ENCODE peak calls at places on chromosomes 16 and 17, in five cellular contexts. X, T, F, B and M are unnamed samples.

GRCh38 chr16:67936876-67937605 is 391 bp upstream of the PSMB10 start:
- DNase-seq in X (no peak), T (peak; percentile 63), F (peak; percentile 61), B (no peak), M (no peak)

GRCh38 chr17:49114703-49115102 is 17.9 kb upstream of the B4GALNT2 start:
- DNase-seq in X (peak; percentile 68), T (no peak), F (no peak), B (no peak), M (no peak)

GRCh38 chr17:70636517-70637133 is 467.3 kb downstream of the KCNJ2 start:
- DNase-seq in X (peak; percentile 56), T (peak; percentile 64), F (no peak), B (no peak), M (no peak)

GRCh38 chr17:74852237-74853047 is 7.2 kb downstream of the GRIN2C start:
- DNase-seq in X (peak; percentile 69), T (peak; percentile 23), F (peak; percentile 22), B (no peak), M (peak; percentile 69)

GRCh38 chr17:17064322-17064721 is 22.1 kb downstream of the MPRIP start:
- DNase-seq in X (no peak), T (no peak), F (no peak), B (no peak), M (no peak)

GRCh38 chr16:85759136-85759535 is 8.2 kb upstream of the C16orf74 start:
- DNase-seq in X (no peak), T (no peak), F (no peak), B (no peak), M (peak; percentile 60)

GRCh38 chr16:89733792-89734191 is 12.5 kb downstream of the ZNF276 start:
- DNase-seq in X (no peak), T (no peak), F (no peak), B (no peak), M (no peak)

GRCh38 chr16:66853261-66854139 is 9.3 kb downstream of the CA7 start:
- DNase-seq in X (no peak), T (no peak), F (no peak), B (no peak), M (no peak)

GRCh38 chr17:72407336-72408121 is 286.7 kb downstream of the SOX9 start:
- DNase-seq in X (peak; percentile 88), T (peak; percentile 94), F (no peak), B (peak; percentile 75), M (peak; percentile 69)

GRCh38 chr17:75874323-75875181 is 3.8 kb downstream of the TRIM47 start:
- DNase-seq in X (no peak), T (no peak), F (no peak), B (no peak), M (no peak)

GRCh38 chr17:75876938-75877751 is 1.2 kb downstream of the TRIM47 start:
- DNase-seq in X (peak; percentile 79), T (peak; percentile 98), F (no peak), B (peak; percentile 81), M (peak; percentile 61)

GRCh38 chr17:75875182-75875939 is 3.0 kb downstream of the TRIM47 start:
- DNase-seq in X (no peak), T (no peak), F (no peak), B (peak; percentile 45), M (no peak)

GRCh38 chr17:75876190-75876937 is 2.0 kb downstream of the TRIM47 start:
- DNase-seq in X (peak; percentile 70), T (no peak), F (peak; percentile 76), B (no peak), M (peak; percentile 78)

GRCh38 chr17:75875940-75876189 is 2.5 kb downstream of the TRIM47 start:
- DNase-seq in X (no peak), T (no peak), F (no peak), B (no peak), M (no peak)
- H3K4me3 ChIP-seq in X (no peak overlapping the region), T (peak overlapping the region; percentile 90), F (peak overlapping the region; percentile 61), B (peak overlapping the region; percentile 73), M (peak overlapping the region; percentile 25)

GRCh38 chr16:2964416-2965223 is 545 bp downstream of the KREMEN2 start:
- DNase-seq in X (peak; percentile 81), T (no peak), F (peak; percentile 49), B (no peak), M (peak; percentile 88)
- H3K4me3 ChIP-seq in X (peak overlapping the region; percentile 44), T (no peak overlapping the region), F (peak overlapping the region; percentile 49), B (peak overlapping the region; percentile 42), M (peak overlapping the region; percentile 62)

GRCh38 chr16:4385789-4386451 is 14.3 kb downstream of the VASN start:
- DNase-seq in X (no peak), T (no peak), F (no peak), B (no peak), M (no peak)

GRCh38 chr16:4383591-4384495 is 12.2 kb downstream of the VASN start:
- DNase-seq in X (no peak), T (no peak), F (no peak), B (no peak), M (no peak)

GRCh38 chr16:4382795-4383357 is 11.2 kb downstream of the VASN start:
- DNase-seq in X (no peak), T (no peak), F (no peak), B (no peak), M (no peak)

GRCh38 chr16:4385066-4385788 is 13.6 kb downstream of the VASN start:
- DNase-seq in X (no peak), T (no peak), F (no peak), B (no peak), M (no peak)

DNA sequence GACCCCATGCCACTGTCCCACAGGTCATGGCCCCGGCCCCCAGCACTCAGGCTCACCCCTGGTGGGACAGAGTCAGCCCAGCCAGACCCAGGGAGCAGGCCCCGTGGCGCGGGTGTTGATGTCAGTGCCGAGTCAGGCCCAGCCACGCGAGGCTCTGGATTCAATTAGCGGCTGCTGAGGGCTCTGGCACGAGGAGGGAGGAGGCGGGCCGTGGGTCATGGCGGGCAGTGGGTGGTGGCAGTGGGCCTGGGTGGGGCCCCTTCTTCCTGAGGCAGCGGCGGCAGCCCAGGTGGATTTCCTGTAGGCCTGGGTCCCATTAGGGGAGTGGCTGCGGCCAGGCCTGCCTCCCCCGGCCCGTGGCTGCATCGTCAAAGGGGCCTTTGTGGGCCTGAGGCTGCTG is 12.8 kb downstream of the VASN start:
- DNase-seq in X (no peak), T (no peak), F (no peak), B (no peak), M (no peak)
- H3K4me3 ChIP-seq in X (no peak overlapping the region), T (no peak overlapping the region), F (no peak overlapping the region), B (no peak overlapping the region), M (no peak overlapping the region)

DNA sequence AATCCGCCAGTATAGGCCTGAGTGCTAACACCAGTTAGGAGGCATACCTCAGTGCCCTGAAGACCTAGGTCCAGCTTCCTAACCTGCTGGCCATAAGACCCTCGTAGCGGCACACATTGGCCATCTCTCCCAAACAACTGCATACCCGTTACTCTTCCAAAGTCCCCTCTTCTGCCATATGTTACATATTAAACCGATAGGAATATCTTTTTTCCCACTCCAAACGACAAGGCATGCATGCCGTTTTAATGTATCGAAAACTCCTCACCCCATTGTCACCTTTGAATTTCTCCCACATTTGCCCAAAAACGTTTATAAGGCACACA is 721 bp upstream of the AXIN2 start:
- DNase-seq in X (no peak), T (no peak), F (no peak), B (no peak), M (no peak)
- H3K4me3 ChIP-seq in X (no peak overlapping the region), T (peak overlapping the region; percentile 71), F (peak overlapping the region; percentile 55), B (no peak overlapping the region), M (peak overlapping the region; percentile 55)

DNA sequence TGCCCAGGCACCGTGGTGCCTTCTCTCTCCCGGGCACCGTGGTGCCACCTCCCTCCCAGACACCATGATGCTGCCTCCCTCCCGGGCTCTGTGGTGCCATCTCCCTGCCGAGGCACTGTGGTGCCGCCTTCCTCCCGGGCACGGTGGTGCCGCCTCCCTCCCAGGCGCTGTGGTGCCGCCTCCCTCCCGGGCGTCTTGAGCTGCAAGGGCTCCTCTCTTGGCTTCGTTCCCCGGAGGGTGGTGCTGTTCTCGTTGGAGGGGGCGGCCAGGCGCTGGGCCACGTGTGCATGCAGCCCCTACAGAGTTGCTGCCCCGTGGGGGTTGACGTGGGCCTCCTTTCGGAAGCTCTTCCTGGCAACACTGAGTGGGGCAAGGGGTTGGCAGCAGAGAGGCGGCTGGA is 8.2 kb downstream of the CENPX start:
- DNase-seq in X (no peak), T (no peak), F (no peak), B (no peak), M (no peak)
- H3K4me3 ChIP-seq in X (no peak overlapping the region), T (no peak overlapping the region), F (no peak overlapping the region), B (no peak overlapping the region), M (no peak overlapping the region)

GRCh38 chr17:48004973-48005372 is 32.6 kb downstream of the COPZ2 start:
- DNase-seq in X (no peak), T (no peak), F (no peak), B (no peak), M (no peak)

GRCh38 chr17:48002208-48002919 is 31.5 kb downstream of the CDK5RAP3 start:
- DNase-seq in X (peak; percentile 70), T (peak; percentile 80), F (no peak), B (no peak), M (peak; percentile 42)

GRCh38 chr17:48001187-48001586 is 30.3 kb downstream of the CDK5RAP3 start:
- DNase-seq in X (no peak), T (no peak), F (no peak), B (no peak), M (no peak)

GRCh38 chr17:48002920-48003685 is 32.2 kb downstream of the CDK5RAP3 start:
- DNase-seq in X (no peak), T (no peak), F (no peak), B (no peak), M (peak; percentile 30)

DNA sequence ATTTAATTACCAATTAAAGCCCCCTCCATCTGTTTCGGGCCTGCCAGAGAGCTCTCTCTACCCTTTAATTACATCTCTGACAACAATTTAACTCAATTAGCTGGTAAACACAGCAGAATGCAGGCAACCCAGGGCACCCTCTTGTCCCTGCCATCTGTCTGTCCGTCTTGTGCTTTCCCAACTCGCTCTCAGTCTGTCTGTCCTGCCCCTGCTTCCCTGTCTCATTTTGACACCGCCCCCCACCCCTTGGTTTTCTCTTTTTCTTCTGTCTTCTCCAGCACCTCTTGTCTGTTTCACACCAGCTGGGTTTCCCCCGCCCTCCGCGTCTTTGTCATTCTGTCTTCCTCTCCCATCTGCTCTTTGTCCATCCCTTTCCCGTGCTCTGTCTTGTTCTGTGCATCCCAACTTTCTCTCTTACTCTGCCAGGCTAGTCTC is 32.8 kb downstream of the CDK5RAP3 start:
- DNase-seq in X (no peak), T (no peak), F (no peak), B (no peak), M (peak; percentile 33)
- H3K4me3 ChIP-seq in X (no peak overlapping the region), T (no peak overlapping the region), F (no peak overlapping the region), B (no peak overlapping the region), M (no peak overlapping the region)